ENCODE peak calls at places on chromosomes 6 and 20, in four cellular contexts. One of them, this sample, is unnamed.
A peak's percentile ranks its signal among the peaks of the same experiment; 100 is the strongest.

GRCh38 chr6:5401845-5402738 is 140.8 kb downstream of the FARS2 start:
- DNase-seq in left ventricle myocardium inferior: no peak
- DNase-seq in heart left ventricle: no peak
- DNase-seq in right cardiac atrium: no peak
- DNase-seq in this sample: no peak

GRCh38 chr6:169070506-169071176 is 183.0 kb downstream of the THBS2 start:
- DNase-seq in heart left ventricle: peak; percentile 84
- DNase-seq in right cardiac atrium: peak; percentile 90
- DNase-seq in left ventricle myocardium inferior: peak; percentile 67
- DNase-seq in this sample: peak; percentile 95

GRCh38 chr6:100633096-100633766 is 168.5 kb upstream of the SIM1 start:
- DNase-seq in heart left ventricle: no peak
- DNase-seq in right cardiac atrium: no peak
- DNase-seq in left ventricle myocardium inferior: no peak
- DNase-seq in this sample: no peak

GRCh38 chr6:21791596-21791995 is 198.0 kb downstream of the SOX4 start:
- DNase-seq in left ventricle myocardium inferior: no peak
- DNase-seq in heart left ventricle: no peak
- DNase-seq in right cardiac atrium: no peak
- DNase-seq in this sample: no peak

GRCh38 chr6:143060806-143061596 is at the start of gene AIG1:
- DNase-seq in right cardiac atrium: no peak
- DNase-seq in heart left ventricle: peak; percentile 82
- DNase-seq in left ventricle myocardium inferior: no peak
- DNase-seq in this sample: no peak

GRCh38 chr6:4102687-4103244 is 23.8 kb upstream of the FAM217A start:
- DNase-seq in right cardiac atrium: no peak
- DNase-seq in left ventricle myocardium inferior: no peak
- DNase-seq in heart left ventricle: no peak
- DNase-seq in this sample: no peak

GRCh38 chr6:31174378-31174777 is 3.9 kb upstream of the POU5F1 start:
- DNase-seq in heart left ventricle: no peak
- DNase-seq in left ventricle myocardium inferior: no peak
- DNase-seq in right cardiac atrium: no peak
- DNase-seq in this sample: peak; percentile 15

GRCh38 chr6:39865011-39865888 is 69.0 kb downstream of the MOCS1 start:
- DNase-seq in heart left ventricle: peak; percentile 73
- DNase-seq in left ventricle myocardium inferior: peak; percentile 67
- DNase-seq in right cardiac atrium: peak; percentile 79
- DNase-seq in this sample: peak; percentile 87

GRCh38 chr20:33007376-33008335 is at the start of gene BPIFB2:
- DNase-seq in heart left ventricle: no peak
- DNase-seq in right cardiac atrium: no peak
- DNase-seq in left ventricle myocardium inferior: no peak
- DNase-seq in this sample: no peak

GRCh38 chr6:147283460-147283859 is 79.2 kb downstream of the STXBP5 start:
- DNase-seq in heart left ventricle: no peak
- DNase-seq in left ventricle myocardium inferior: no peak
- DNase-seq in right cardiac atrium: no peak
- DNase-seq in this sample: no peak

GRCh38 chr20:21203036-21203656 is 77.3 kb downstream of the KIZ start:
- DNase-seq in right cardiac atrium: no peak
- DNase-seq in left ventricle myocardium inferior: no peak
- DNase-seq in heart left ventricle: no peak
- DNase-seq in this sample: no peak

GRCh38 chr6:50721978-50722377 is 8.7 kb downstream of the TFAP2D start:
- DNase-seq in heart left ventricle: no peak
- DNase-seq in right cardiac atrium: no peak
- DNase-seq in left ventricle myocardium inferior: no peak
- DNase-seq in this sample: no peak

GRCh38 chr6:138944412-138944811 is 43.6 kb downstream of the REPS1 start:
- DNase-seq in heart left ventricle: no peak
- DNase-seq in left ventricle myocardium inferior: no peak
- DNase-seq in right cardiac atrium: no peak
- DNase-seq in this sample: no peak

GRCh38 chr6:7765575-7766325 is 39.9 kb downstream of the BMP6 start:
- DNase-seq in heart left ventricle: no peak
- DNase-seq in right cardiac atrium: no peak
- DNase-seq in left ventricle myocardium inferior: no peak
- DNase-seq in this sample: no peak
- H3K27me3 ChIP-seq in heart left ventricle: peaks cover 7% of the 10 kb centered on the region
- H3K27me3 ChIP-seq in right cardiac atrium: no peaks in the 10 kb centered on the region
- H3K27me3 ChIP-seq in left ventricle myocardium inferior: peaks cover 15% of the 10 kb centered on the region
- H3K27me3 ChIP-seq in this sample: no peaks in the 10 kb centered on the region

DNA sequence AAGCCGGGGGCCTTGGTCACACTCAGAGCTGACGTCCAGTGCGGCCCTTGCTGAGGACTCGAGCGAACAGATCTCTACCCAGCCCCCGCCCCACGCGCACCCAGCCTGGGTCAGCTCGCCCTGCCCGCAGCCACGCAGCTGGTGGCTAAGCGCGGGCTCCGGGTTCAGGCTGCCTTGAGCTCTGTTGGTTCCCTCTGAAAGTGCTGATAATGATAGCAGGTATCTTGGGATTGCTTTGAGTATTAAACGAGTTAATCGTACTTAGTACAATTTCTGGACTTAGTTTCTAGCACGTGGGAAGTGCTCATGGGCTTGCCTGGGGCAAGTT is 88.1 kb upstream of the TGM3 start:
- DNase-seq in right cardiac atrium: no peak
- DNase-seq in left ventricle myocardium inferior: no peak
- DNase-seq in heart left ventricle: no peak
- DNase-seq in this sample: no peak
- H3K4me3 ChIP-seq in right cardiac atrium: peak overlapping the region; percentile 42
- H3K4me3 ChIP-seq in left ventricle myocardium inferior: peak overlapping the region; percentile 65
- H3K4me3 ChIP-seq in heart left ventricle: peak overlapping the region; percentile 59
- H3K4me3 ChIP-seq in this sample: no peak overlapping the region

DNA sequence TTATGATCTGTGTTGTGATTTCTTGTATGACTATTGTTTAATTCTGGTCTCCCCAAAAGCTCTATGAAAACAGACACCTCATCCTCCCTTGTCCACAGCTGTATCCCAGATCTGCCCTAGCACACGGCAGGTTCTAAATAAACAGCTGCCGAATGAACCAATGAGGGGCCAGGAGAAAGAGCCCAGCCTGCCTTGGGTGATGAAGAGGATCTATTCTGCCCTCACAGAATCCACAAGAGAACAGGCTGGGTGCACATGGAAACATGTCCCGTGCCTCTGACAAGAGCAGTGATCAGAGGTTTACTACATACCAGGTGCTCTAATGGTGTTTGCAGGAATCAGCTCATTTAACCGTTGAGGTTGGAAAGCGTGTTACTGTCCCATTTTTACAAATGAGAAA is 15.6 kb upstream of the TLDC2 start:
- DNase-seq in heart left ventricle: no peak
- DNase-seq in right cardiac atrium: no peak
- DNase-seq in left ventricle myocardium inferior: no peak
- DNase-seq in this sample: no peak
- H3K4me1 ChIP-seq in heart left ventricle: peaks cover 66% of the 10 kb centered on the region
- H3K4me1 ChIP-seq in right cardiac atrium: peaks cover 26% of the 10 kb centered on the region
- H3K4me1 ChIP-seq in left ventricle myocardium inferior: peaks cover 85% of the 10 kb centered on the region
- H3K4me1 ChIP-seq in this sample: no peaks in the 10 kb centered on the region

GRCh38 chr6:28771401-28772267 is 152.2 kb downstream of the TRIM27 start:
- DNase-seq in right cardiac atrium: no peak
- DNase-seq in left ventricle myocardium inferior: no peak
- DNase-seq in heart left ventricle: no peak
- DNase-seq in this sample: no peak
- H3K27me3 ChIP-seq in right cardiac atrium: peaks cover 8% of the 10 kb centered on the region
- H3K27me3 ChIP-seq in left ventricle myocardium inferior: peaks cover 100% of the 10 kb centered on the region
- H3K27me3 ChIP-seq in heart left ventricle: peaks cover 100% of the 10 kb centered on the region
- H3K27me3 ChIP-seq in this sample: peaks cover 4% of the 10 kb centered on the region

DNA sequence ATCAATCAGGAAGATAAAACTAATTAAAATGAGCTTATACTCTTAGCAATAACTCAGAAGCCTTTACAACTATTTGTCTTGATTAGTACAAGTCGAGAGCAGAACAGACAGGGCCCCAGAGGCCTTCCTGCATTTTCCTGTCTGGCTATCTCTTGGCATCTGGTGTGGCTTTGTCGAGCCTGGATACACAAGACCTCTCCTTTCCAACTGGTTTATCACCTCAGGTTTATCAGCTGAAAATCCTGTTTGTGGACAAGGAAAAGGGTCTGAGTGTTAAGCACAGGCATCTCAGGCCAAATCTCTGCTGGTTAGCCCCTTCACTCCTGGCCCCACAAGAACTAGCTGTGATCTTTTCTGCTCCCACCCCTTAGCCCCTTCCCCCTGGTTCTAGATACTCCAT is 32.6 kb downstream of the BAK1 start:
- DNase-seq in right cardiac atrium: no peak
- DNase-seq in heart left ventricle: no peak
- DNase-seq in left ventricle myocardium inferior: no peak
- DNase-seq in this sample: no peak
- H3K4me3 ChIP-seq in right cardiac atrium: no peak overlapping the region
- H3K4me3 ChIP-seq in heart left ventricle: no peak overlapping the region
- H3K4me3 ChIP-seq in left ventricle myocardium inferior: no peak overlapping the region
- H3K4me3 ChIP-seq in this sample: no peak overlapping the region

DNA sequence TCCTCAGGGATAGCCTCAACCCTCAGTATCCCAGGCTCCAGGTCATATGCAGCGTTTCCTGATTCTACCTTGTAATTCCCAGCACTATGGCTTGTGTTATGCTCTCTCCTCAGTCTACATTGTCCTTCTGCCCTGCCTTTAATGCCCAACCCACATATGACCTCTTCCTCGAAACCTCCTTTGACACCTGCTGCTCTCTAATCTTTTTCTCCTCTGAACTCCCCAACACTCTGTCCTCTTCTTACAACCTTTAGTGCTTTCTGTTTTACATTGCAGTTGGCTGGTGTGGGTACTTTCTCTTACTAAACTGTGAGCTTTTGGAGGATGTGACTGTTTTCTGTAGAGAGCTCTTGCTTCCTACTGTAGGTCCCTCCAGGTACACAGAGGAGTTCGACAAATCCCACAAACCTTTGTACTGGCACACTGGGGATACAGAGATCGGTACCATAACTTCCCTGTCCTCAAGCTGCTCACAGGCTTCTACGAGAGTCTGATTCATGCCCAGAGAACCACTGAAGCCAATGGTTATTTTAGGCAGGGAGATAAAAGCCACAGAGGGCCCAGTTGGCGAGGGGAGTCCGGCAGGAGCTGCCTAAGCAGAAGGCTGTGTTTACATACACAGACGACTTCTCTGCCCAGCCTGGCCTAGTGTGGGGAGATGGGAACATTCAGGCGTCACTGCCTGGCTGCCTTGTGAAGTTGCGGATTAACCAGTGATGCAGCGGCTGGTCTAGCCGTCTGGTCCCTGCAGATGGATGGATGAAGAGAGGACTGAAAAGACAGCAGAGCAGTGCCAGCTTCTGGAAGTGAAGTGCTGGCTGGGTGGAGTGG is 8.4 kb upstream of the EPB41L1 start:
- DNase-seq in heart left ventricle: peak; percentile 87
- DNase-seq in left ventricle myocardium inferior: peak; percentile 72
- DNase-seq in right cardiac atrium: peak; percentile 80
- DNase-seq in this sample: peak; percentile 81
- H3K4me1 ChIP-seq in heart left ventricle: peaks cover 25% of the 10 kb centered on the region
- H3K4me1 ChIP-seq in left ventricle myocardium inferior: peaks cover 69% of the 10 kb centered on the region
- H3K4me1 ChIP-seq in right cardiac atrium: peaks cover 3% of the 10 kb centered on the region
- H3K4me1 ChIP-seq in this sample: peaks cover 3% of the 10 kb centered on the region

GRCh38 chr20:53149184-53149651 is 177.1 kb downstream of the TSHZ2 start:
- DNase-seq in right cardiac atrium: no peak
- DNase-seq in heart left ventricle: no peak
- DNase-seq in left ventricle myocardium inferior: no peak
- DNase-seq in this sample: no peak
- H3K27me3 ChIP-seq in right cardiac atrium: no peaks in the 10 kb centered on the region
- H3K27me3 ChIP-seq in heart left ventricle: no peaks in the 10 kb centered on the region
- H3K27me3 ChIP-seq in left ventricle myocardium inferior: peaks cover 29% of the 10 kb centered on the region
- H3K27me3 ChIP-seq in this sample: no peaks in the 10 kb centered on the region

GRCh38 chr6:28606424-28607391 is 81.0 kb downstream of the GPX5 start:
- DNase-seq in right cardiac atrium: peak; percentile 58
- DNase-seq in heart left ventricle: no peak
- DNase-seq in left ventricle myocardium inferior: no peak
- DNase-seq in this sample: no peak
- H3K4me3 ChIP-seq in right cardiac atrium: no peak overlapping the region
- H3K4me3 ChIP-seq in heart left ventricle: no peak overlapping the region
- H3K4me3 ChIP-seq in left ventricle myocardium inferior: peak overlapping the region; percentile 37
- H3K4me3 ChIP-seq in this sample: no peak overlapping the region

GRCh38 chr20:63950701-63951397 is 5.4 kb downstream of the UCKL1 start:
- DNase-seq in left ventricle myocardium inferior: peak; percentile 51
- DNase-seq in right cardiac atrium: peak; percentile 77
- DNase-seq in heart left ventricle: peak; percentile 66
- DNase-seq in this sample: no peak
- H3K4me1 ChIP-seq in left ventricle myocardium inferior: peaks cover 100% of the 10 kb centered on the region
- H3K4me1 ChIP-seq in right cardiac atrium: peaks cover 17% of the 10 kb centered on the region
- H3K4me1 ChIP-seq in heart left ventricle: peaks cover 83% of the 10 kb centered on the region
- H3K4me1 ChIP-seq in this sample: no peaks in the 10 kb centered on the region

GRCh38 chr20:49478754-49479689 is 3.4 kb downstream of the KCNB1 start:
- DNase-seq in left ventricle myocardium inferior: no peak
- DNase-seq in heart left ventricle: no peak
- DNase-seq in right cardiac atrium: no peak
- DNase-seq in this sample: no peak
- H3K27me3 ChIP-seq in left ventricle myocardium inferior: peaks cover 62% of the 10 kb centered on the region
- H3K27me3 ChIP-seq in heart left ventricle: peaks cover 19% of the 10 kb centered on the region
- H3K27me3 ChIP-seq in right cardiac atrium: no peaks in the 10 kb centered on the region
- H3K27me3 ChIP-seq in this sample: no peaks in the 10 kb centered on the region

This sample was measured in aorta.